ENCODE peak calls at places on chromosomes 3 and 15, in seven cellular contexts. B, K, Z, W, N, H and A are unnamed samples.

GRCh38 chr3:126495786-126496185 is 20.1 kb upstream of the ZXDC start:
- DNase-seq in Z (no peak), B (no peak), W (peak), H (no peak), N (no peak), K (no peak), A (no peak)

GRCh38 chr15:90860942-90861675 is 7.3 kb upstream of the FURIN start:
- DNase-seq in B (no peak), W (no peak), N (no peak), H (no peak), K (no peak), Z (peak), A (no peak)

GRCh38 chr3:24145981-24146822 is 201.1 kb downstream of the NR1D2 start:
- DNase-seq in H (peak), N (no peak), B (peak), W (no peak), Z (no peak), K (peak), A (no peak)

GRCh38 chr3:171809513-171810277 is 588 bp downstream of the PLD1 start:
- DNase-seq in W (no peak), H (peak), B (peak), K (peak), Z (peak), N (peak), A (peak)

GRCh38 chr3:56917740-56918568 is 116.2 kb upstream of the ARHGEF3 start:
- DNase-seq in Z (no peak), N (peak), H (no peak), B (no peak), W (no peak), K (no peak), A (no peak)

GRCh38 chr3:182479335-182479734 is 314.0 kb upstream of the ATP11B start:
- DNase-seq in K (no peak), B (no peak), N (no peak), W (no peak), H (no peak), Z (no peak), A (no peak)

GRCh38 chr3:12798559-12799179 is 2.2 kb downstream of the CAND2 start:
- DNase-seq in H (no peak), Z (no peak), K (no peak), B (no peak), N (no peak), W (no peak), A (no peak)

GRCh38 chr3:113769551-113769950 is 22.7 kb downstream of the ATP6V1A start:
- DNase-seq in B (no peak), Z (no peak), W (no peak), H (peak), K (peak), N (no peak), A (peak)

GRCh38 chr15:93333826-93334225 is 244.8 kb upstream of the RGMA start:
- DNase-seq in N (peak), B (no peak), H (no peak), W (no peak), Z (no peak), K (no peak), A (no peak)